ENCODE peak calls at places on chromosomes 3 and 15, in five cellular contexts. X, Q, K, U and W are unnamed samples.

GRCh38 chr3:25047058-25047457 is 381.0 kb upstream of the RARB start:
- DNase-seq in X (peak; percentile 32), Q (no peak), K (no peak), U (no peak), W (no peak)

GRCh38 chr3:184733971-184734608 is 22.2 kb upstream of the MAGEF1 start:
- DNase-seq in X (no peak), Q (no peak), K (no peak), U (no peak), W (no peak)

GRCh38 chr3:59425942-59426341 is 376.1 kb upstream of the CFAP20DC start:
- DNase-seq in X (no peak), Q (no peak), K (no peak), U (no peak), W (no peak)

GRCh38 chr15:46091860-46092450 is 457.1 kb downstream of the SQOR start:
- DNase-seq in X (peak; percentile 21), Q (peak; percentile 54), K (no peak), U (no peak), W (peak; percentile 51)

GRCh38 chr3:57007513-57008415 is 52.7 kb upstream of the SPATA12 start:
- DNase-seq in X (peak; percentile 89), Q (peak; percentile 46), K (peak; percentile 75), U (peak; percentile 59), W (peak; percentile 54)

GRCh38 chr3:14660942-14661341 is 9.4 kb downstream of the CCDC174 start:
- DNase-seq in X (no peak), Q (no peak), K (no peak), U (no peak), W (no peak)

GRCh38 chr3:50202353-50203112 is 2.5 kb upstream of the SLC38A3 start:
- DNase-seq in X (no peak), Q (no peak), K (no peak), U (no peak), W (no peak)

GRCh38 chr3:176971613-176972174 is 225.6 kb downstream of the TBL1XR1 start:
- DNase-seq in X (no peak), Q (no peak), K (no peak), U (no peak), W (no peak)

GRCh38 chr3:194257916-194258668 is 93.0 kb downstream of the CPN2 start:
- DNase-seq in X (no peak), Q (peak; percentile 10), K (peak; percentile 2), U (no peak), W (no peak)

GRCh38 chr3:129961142-129961541 is 13.4 kb upstream of the TRH start:
- DNase-seq in X (no peak), Q (no peak), K (no peak), U (no peak), W (no peak)

GRCh38 chr3:188947401-188947982 is 224.3 kb upstream of the TPRG1 start:
- DNase-seq in X (peak; percentile 92), Q (peak; percentile 89), K (peak; percentile 88), U (peak; percentile 86), W (peak; percentile 94)

GRCh38 chr15:62928242-62928995 is 114.1 kb upstream of the TPM1 start:
- DNase-seq in X (peak; percentile 47), Q (no peak), K (peak; percentile 66), U (no peak), W (peak; percentile 70)

GRCh38 chr15:99818872-99819271 is 85.6 kb upstream of the LYSMD4 start:
- DNase-seq in X (no peak), Q (no peak), K (no peak), U (no peak), W (no peak)

GRCh38 chr15:100788731-100789105 is 90.9 kb upstream of the ALDH1A3 start:
- DNase-seq in X (no peak), Q (peak; percentile 8), K (no peak), U (no peak), W (no peak)

GRCh38 chr3:108156312-108156853 is 65.6 kb upstream of the CD47 start:
- DNase-seq in X (no peak), Q (no peak), K (no peak), U (no peak), W (no peak)

GRCh38 chr3:58584690-58585004 is 7.5 kb upstream of the FAM107A start:
- DNase-seq in X (no peak), Q (no peak), K (no peak), U (no peak), W (no peak)

GRCh38 chr15:89057506-89058133 is 30.6 kb upstream of the ABHD2 start:
- DNase-seq in X (peak; percentile 83), Q (peak; percentile 88), K (peak; percentile 74), U (peak; percentile 83), W (peak; percentile 95)

GRCh38 chr3:14497321-14497720 is 42.8 kb downstream of the GRIP2 start:
- DNase-seq in X (no peak), Q (no peak), K (peak; percentile 5), U (no peak), W (no peak)

GRCh38 chr15:53323197-53323596 is 436.3 kb downstream of the WDR72 start:
- DNase-seq in X (no peak), Q (no peak), K (no peak), U (no peak), W (peak; percentile 74)

GRCh38 chr3:174101244-174101643 is 703.7 kb downstream of the NLGN1 start:
- DNase-seq in X (no peak), Q (no peak), K (no peak), U (no peak), W (peak; percentile 18)

GRCh38 chr15:96320703-96321421 is 9.6 kb upstream of the NR2F2 start:
- DNase-seq in X (no peak), Q (no peak), K (no peak), U (no peak), W (peak; percentile 42)

GRCh38 chr3:12948891-12949711 is 107.7 kb upstream of the RPL32 start:
- DNase-seq in X (peak; percentile 79), Q (no peak), K (no peak), U (no peak), W (no peak)

GRCh38 chr15:31145271-31145911 is 43.9 kb upstream of the TRPM1 start:
- DNase-seq in X (no peak), Q (no peak), K (no peak), U (no peak), W (no peak)

GRCh38 chr3:139586420-139587017 is 47.0 kb upstream of the RBP1 start:
- DNase-seq in X (no peak), Q (no peak), K (no peak), U (no peak), W (no peak)

GRCh38 chr3:30203301-30203700 is 403.1 kb upstream of the TGFBR2 start:
- DNase-seq in X (no peak), Q (no peak), K (no peak), U (no peak), W (no peak)

DNA sequence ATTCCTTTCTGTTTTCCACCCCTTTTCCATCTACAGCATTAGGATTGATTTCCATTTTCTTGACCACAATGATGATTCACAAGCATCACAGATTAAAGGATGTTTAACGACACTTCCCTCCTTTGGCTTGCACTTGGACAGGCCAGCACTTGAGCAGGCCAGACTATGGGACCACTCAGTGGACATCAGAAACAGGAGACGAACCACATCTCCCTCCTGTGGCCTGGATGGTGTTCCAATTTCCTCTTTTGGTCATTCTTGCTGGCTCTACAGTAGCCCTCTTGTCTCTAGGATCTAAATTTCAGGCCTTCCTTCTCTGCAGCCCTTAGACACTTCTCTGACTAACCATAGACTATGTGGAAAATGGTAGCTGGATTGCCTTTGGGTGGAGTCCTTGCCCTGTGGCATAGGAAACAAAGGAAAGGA is 78.8 kb upstream of the BOC start:
- DNase-seq in X (no peak), Q (no peak), K (no peak), U (no peak), W (no peak)
- TF ChIP-seq CTCF in X (no peak), Q (no peak), K (no peak), U (no peak), W (no peak)

DNA sequence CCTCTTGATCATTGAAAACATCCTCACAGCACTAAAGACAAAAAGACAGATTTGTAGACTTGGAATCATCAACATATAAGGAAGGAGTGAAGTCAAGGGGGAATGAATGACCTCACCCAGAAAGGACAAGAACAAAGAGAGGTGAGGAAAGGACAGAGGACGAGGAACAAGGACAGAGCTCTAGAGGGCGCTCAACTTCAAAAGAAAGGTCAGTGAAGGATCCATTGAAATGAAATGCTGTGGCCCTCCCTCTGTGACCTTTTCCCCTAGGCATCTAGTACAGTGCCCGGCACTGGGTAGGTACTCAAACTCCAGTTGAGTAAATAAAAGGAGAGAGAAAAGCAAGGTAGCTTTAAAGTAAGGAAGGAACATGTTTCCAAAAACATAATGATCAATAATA is 2.6 kb downstream of the ATP8B4 start:
- DNase-seq in X (no peak), Q (peak; percentile 31), K (no peak), U (no peak), W (peak; percentile 28)
- TF ChIP-seq CTCF in X (peak; percentile 41), Q (peak; percentile 18), K (no peak), U (no peak), W (no peak)

DNA sequence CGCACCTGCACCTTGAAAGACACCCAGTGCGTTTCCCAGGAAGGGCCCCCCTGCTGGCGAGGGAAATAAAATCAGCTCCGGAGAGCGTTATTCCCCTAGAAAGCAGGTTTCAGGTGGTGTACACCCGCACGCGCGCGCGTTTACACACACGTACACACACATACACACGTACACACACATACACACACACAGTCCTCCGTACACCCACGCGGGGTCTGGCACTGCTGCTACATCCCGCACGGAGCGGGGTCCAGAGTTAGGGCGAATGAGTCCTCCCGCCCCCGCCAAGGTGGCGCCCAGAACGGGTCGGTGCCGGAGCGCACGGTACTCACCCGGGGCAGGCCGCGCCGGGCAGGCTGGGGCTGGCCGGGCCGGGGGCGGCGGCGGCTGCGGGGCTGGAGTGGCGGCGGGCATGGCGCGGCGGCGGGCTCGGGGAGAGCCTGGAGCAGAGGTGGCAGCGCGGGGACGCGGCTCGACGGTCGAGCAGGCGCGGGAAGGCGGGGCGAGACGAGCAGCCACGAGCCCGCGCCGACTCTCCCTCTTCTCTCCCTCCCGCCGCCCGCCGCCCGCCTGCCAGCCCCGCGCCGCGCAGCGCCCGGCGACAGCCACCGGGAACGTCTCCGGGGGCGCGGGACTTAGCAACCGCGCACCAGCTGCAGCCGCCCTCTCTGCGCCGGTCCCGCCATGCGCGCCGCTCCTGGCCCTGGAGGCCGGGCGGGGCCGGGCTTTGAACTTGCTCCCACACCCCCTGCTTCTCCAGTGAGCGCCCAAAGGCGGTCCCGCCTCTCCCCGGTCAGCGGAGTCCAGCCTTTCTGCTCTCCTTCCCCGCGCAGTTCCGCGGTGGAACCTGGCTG is at the start of gene DCLK3:
- DNase-seq in X (no peak), Q (no peak), K (peak; percentile 43), U (no peak), W (no peak)
- TF ChIP-seq CTCF in X (no peak), Q (no peak), K (no peak), U (no peak), W (no peak)

GRCh38 chr3:123412076-123412475 is 36.8 kb downstream of the ADCY5 start:
- DNase-seq in X (no peak), Q (no peak), K (no peak), U (no peak), W (no peak)
- TF ChIP-seq CTCF in X (no peak), Q (no peak), K (no peak), U (peak; percentile 35), W (no peak)